ENCODE peak calls at places on chromosomes 12 and 14, in four cellular contexts. B is IMR-90, P is HCT116, N is GM23338. H is an unnamed sample.

GRCh38 chr14:33363687-33364086 is 425.0 kb downstream of the NPAS3 start:
- DNase-seq in B (no peak), P (no peak), N (no peak), H (no peak)

GRCh38 chr14:100446572-100446971 is 123.4 kb downstream of the SLC25A47 start:
- DNase-seq in B (no peak), P (no peak), N (peak; percentile 88), H (no peak)

GRCh38 chr12:24730461-24730896 is 218.4 kb downstream of the BCAT1 start:
- DNase-seq in B (no peak), P (no peak), N (no peak), H (no peak)

GRCh38 chr12:64452559-64453329 is 824 bp downstream of the TBK1 start:
- DNase-seq in B (peak; percentile 90), P (peak; percentile 52), N (peak; percentile 21), H (peak; percentile 89)

GRCh38 chr12:86774841-86775386 is 518.7 kb upstream of the MGAT4C start:
- DNase-seq in B (peak; percentile 60), P (no peak), N (no peak), H (no peak)

GRCh38 chr12:18468521-18469075 is 207.3 kb downstream of the PIK3C2G start:
- DNase-seq in B (peak; percentile 76), P (no peak), N (no peak), H (peak; percentile 2)

GRCh38 chr12:105378821-105379400 is 48.4 kb downstream of the C12orf75 start:
- DNase-seq in B (no peak), P (no peak), N (no peak), H (no peak)

GRCh38 chr12:98084950-98085349 is 430.4 kb upstream of the TMPO start:
- DNase-seq in B (no peak), P (no peak), N (peak; percentile 13), H (no peak)

GRCh38 chr12:78398750-78399149 is 465.8 kb upstream of the SYT1 start:
- DNase-seq in B (no peak), P (no peak), N (no peak), H (no peak)

GRCh38 chr12:9378430-9378835 is 170.2 kb upstream of the PZP start:
- DNase-seq in B (no peak), P (no peak), N (peak; percentile 64), H (peak; percentile 51)

GRCh38 chr14:58914271-58914855 is 274.1 kb upstream of the DAAM1 start:
- DNase-seq in B (no peak), P (no peak), N (peak; percentile 3), H (no peak)

GRCh38 chr12:42473130-42473529 is 116.4 kb downstream of the PRICKLE1 start:
- DNase-seq in B (peak; percentile 84), P (no peak), N (no peak), H (no peak)

GRCh38 chr12:13288501-13288900 is 92.0 kb downstream of the EMP1 start:
- DNase-seq in B (peak; percentile 3), P (no peak), N (no peak), H (no peak)

GRCh38 chr14:105248368-105249174 is at the start of gene BTBD6:
- DNase-seq in B (peak; percentile 83), P (peak; percentile 61), N (peak; percentile 84), H (peak; percentile 83)

GRCh38 chr12:85804663-85805062 is 31.5 kb downstream of the RASSF9 start:
- DNase-seq in B (no peak), P (no peak), N (no peak), H (peak; percentile 36)

GRCh38 chr12:130838284-130838950 is 633 bp downstream of the STX2 start:
- DNase-seq in B (no peak), P (no peak), N (peak; percentile 65), H (peak; percentile 19)

GRCh38 chr14:33728010-33728498 is 222.8 kb downstream of the EGLN3 start:
- DNase-seq in B (no peak), P (no peak), N (no peak), H (no peak)

GRCh38 chr14:33676135-33676566 is 274.7 kb downstream of the EGLN3 start:
- DNase-seq in B (no peak), P (peak; percentile 16), N (peak; percentile 88), H (peak; percentile 52)

GRCh38 chr12:47870175-47870781 is 34.5 kb downstream of the VDR start:
- DNase-seq in B (no peak), P (no peak), N (peak; percentile 75), H (no peak)

GRCh38 chr14:60722163-60722835 is 1.9 kb downstream of the SIX4 start:
- DNase-seq in B (peak; percentile 79), P (no peak), N (peak; percentile 88), H (peak; percentile 61)

GRCh38 chr12:52650520-52651081 is 1.4 kb downstream of the KRT2 start:
- DNase-seq in B (no peak), P (no peak), N (no peak), H (no peak)

GRCh38 chr12:4499186-4499585 is 39.5 kb upstream of the RAD51AP1 start:
- DNase-seq in B (no peak), P (no peak), N (no peak), H (no peak)

GRCh38 chr14:24895243-24895583 is 154.7 kb downstream of the STXBP6 start:
- DNase-seq in B (peak; percentile 3), P (no peak), N (peak; percentile 10), H (no peak)

GRCh38 chr12:31362115-31362758 is 36.3 kb upstream of the SINHCAF start:
- DNase-seq in B (no peak), P (no peak), N (peak; percentile 54), H (no peak)

GRCh38 chr14:90518941-90519256 is 122.1 kb downstream of the CALM1 start:
- DNase-seq in B (peak; percentile 11), P (peak; percentile 37), N (peak; percentile 85), H (no peak)

GRCh38 chr14:106844608-106845285 is 1318.4 kb downstream of the TMEM121 start:
- DNase-seq in B (no peak), P (no peak), N (no peak), H (no peak)

GRCh38 chr12:2336409-2336829 is 283.6 kb downstream of the CACNA1C start:
- DNase-seq in B (peak; percentile 97), P (peak; percentile 75), N (no peak), H (peak; percentile 88)

GRCh38 chr12:101839324-101840283 is 8.8 kb upstream of the GNPTAB start:
- DNase-seq in B (peak; percentile 68), P (peak; percentile 48), N (peak; percentile 80), H (peak; percentile 63)

GRCh38 chr12:47349770-47350408 is 270.1 kb upstream of the AMIGO2 start:
- DNase-seq in B (peak; percentile 68), P (no peak), N (no peak), H (no peak)

GRCh38 chr14:105070760-105071137 is 5.5 kb upstream of the GPR132 start:
- DNase-seq in B (no peak), P (no peak), N (no peak), H (no peak)

GRCh38 chr14:36580141-36580855 is 2.1 kb downstream of the NKX2-8 start:
- DNase-seq in B (no peak), P (no peak), N (peak; percentile 72), H (no peak)

GRCh38 chr14:68884031-68885030 is 91.5 kb upstream of the ZFP36L1 start:
- DNase-seq in B (peak; percentile 96), P (peak; percentile 15), N (no peak), H (peak; percentile 62)

GRCh38 chr12:4506870-4507269 is 31.8 kb upstream of the RAD51AP1 start:
- DNase-seq in B (peak; percentile 84), P (no peak), N (no peak), H (no peak)

GRCh38 chr12:2160043-2160442 is 107.3 kb downstream of the CACNA1C start:
- DNase-seq in B (no peak), P (no peak), N (no peak), H (no peak)

GRCh38 chr12:97967831-97968230 is 505.2 kb downstream of the RMST start:
- DNase-seq in B (no peak), P (no peak), N (no peak), H (no peak)

GRCh38 chr14:78253986-78254385 is 83.8 kb downstream of the NRXN3 start:
- DNase-seq in B (peak; percentile 43), P (no peak), N (no peak), H (peak; percentile 83)

GRCh38 chr12:132217371-132217770 is 73.1 kb downstream of the NOC4L start:
- DNase-seq in B (no peak), P (no peak), N (no peak), H (no peak)

GRCh38 chr12:75437564-75437963 is 43.0 kb upstream of the GLIPR1 start:
- DNase-seq in B (peak; percentile 34), P (no peak), N (no peak), H (no peak)
- TF ChIP-seq CTCF in B (peak; percentile 41), P (peak; percentile 14), N (no peak), H (no peak)

GRCh38 chr14:43172899-43173548 is 1334.1 kb downstream of the FSCB start:
- DNase-seq in B (no peak), P (no peak), N (no peak), H (no peak)
- H3K27ac ChIP-seq in B (no peak overlapping the region), P (no peak overlapping the region), N (no peak overlapping the region), H (no peak overlapping the region)

GRCh38 chr12:124992874-124993567 is 424 bp upstream of the BRI3BP start:
- DNase-seq in B (peak; percentile 24), P (peak; percentile 91), N (peak; percentile 97), H (peak; percentile 68)
- TF ChIP-seq CTCF in B (no peak), P (peak; percentile 54), N (peak; percentile 72), H (peak; percentile 43)

GRCh38 chr14:101808894-101809670 is 47.6 kb downstream of the PPP2R5C start:
- DNase-seq in B (no peak), P (no peak), N (no peak), H (no peak)
- H3K27ac ChIP-seq in B (peak overlapping the region; percentile 10), P (peak overlapping the region; percentile 82), N (peak overlapping the region; percentile 83), H (peak overlapping the region; percentile 91)

DNA sequence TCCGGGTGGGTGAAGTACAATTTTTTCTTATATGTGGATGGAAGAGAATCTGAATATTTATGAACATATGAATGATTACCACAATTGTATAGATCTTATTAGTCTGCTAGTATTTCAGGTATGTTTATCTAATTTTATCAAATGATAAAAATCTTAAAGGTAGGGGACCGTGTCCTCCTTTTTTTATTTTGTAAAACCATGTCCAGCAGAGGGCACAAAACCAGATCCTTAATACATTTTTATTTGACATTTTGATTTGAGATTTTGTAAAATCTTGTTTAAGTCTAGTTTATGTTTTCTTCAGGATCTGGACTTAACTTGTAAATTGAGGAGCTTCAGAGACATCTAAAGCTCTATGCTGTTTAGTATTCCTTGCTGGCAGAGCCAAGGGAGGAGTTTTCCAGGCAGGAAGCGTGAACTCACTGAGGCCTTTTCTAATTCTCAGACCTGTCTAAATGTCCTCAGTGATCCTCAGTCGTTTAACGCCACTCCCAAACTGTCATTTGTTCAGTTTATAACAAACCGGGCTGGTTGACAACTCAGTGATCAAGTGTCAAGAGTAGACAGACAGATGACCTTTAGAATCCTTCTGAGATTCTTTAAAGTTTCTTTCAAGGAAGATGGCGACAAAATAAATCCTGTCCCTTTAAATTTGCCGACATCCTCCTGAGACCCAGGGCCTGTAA is 263.9 kb downstream of the KTN1 start:
- DNase-seq in B (peak; percentile 14), P (no peak), N (no peak), H (no peak)
- TF ChIP-seq CTCF in B (peak; percentile 39), P (no peak), N (peak; percentile 46), H (peak; percentile 14)

GRCh38 chr12:106868982-106869381 is 86.7 kb upstream of the TMEM263 start:
- DNase-seq in B (no peak), P (no peak), N (no peak), H (no peak)
- H3K27ac ChIP-seq in B (no peak overlapping the region), P (no peak overlapping the region), N (no peak overlapping the region), H (no peak overlapping the region)

GRCh38 chr14:54488318-54488645 is 498 bp downstream of the GMFB start:
- DNase-seq in B (no peak), P (no peak), N (peak; percentile 84), H (peak; percentile 35)
- TF ChIP-seq CTCF in B (no peak), P (peak; percentile 16), N (peak; percentile 33), H (no peak)

GRCh38 chr14:38254565-38255407 is 1.1 kb downstream of the CLEC14A start:
- DNase-seq in B (no peak), P (no peak), N (no peak), H (no peak)
- H3K27ac ChIP-seq in B (peak overlapping the region; percentile 27), P (no peak overlapping the region), N (no peak overlapping the region), H (no peak overlapping the region)

H was measured in RWPE1.